ENCODE peak calls at places on chromosome 19, in nine cellular contexts. P is OCI-LY7, A is ascending aorta, O is heart right ventricle, H is Peyer's patch, B is psoas muscle, X is hepatocyte, K is cardiac muscle cell, L is right lobe of liver. V is an unnamed sample.

GRCh38 chr19:30097746-30098280 is 155.8 kb downstream of the URI1 start:
- DNase-seq in A (no peak), L (no peak), P (no peak), X (no peak), O (no peak), H (no peak), K (no peak), B (no peak), V (peak; percentile 23)

GRCh38 chr19:29882719-29883105 is 59.3 kb upstream of the URI1 start:
- DNase-seq in B (no peak), H (no peak), O (no peak), P (no peak), X (peak; percentile 2), K (no peak), L (no peak), A (peak; percentile 31), V (no peak)

GRCh38 chr19:19900124-19900523 is 622 bp upstream of the ZNF93 start:
- DNase-seq in K (peak; percentile 15), A (no peak), O (no peak), X (peak; percentile 17), L (no peak), B (no peak), P (no peak), H (no peak), V (no peak)

GRCh38 chr19:45897413-45897812 is 5.0 kb downstream of the MYPOP start:
- DNase-seq in B (no peak), K (no peak), A (no peak), P (no peak), X (no peak), L (no peak), O (no peak), H (no peak), V (no peak)

GRCh38 chr19:19657397-19657783 is 6.1 kb downstream of the ATP13A1 start:
- DNase-seq in B (no peak), K (no peak), P (no peak), X (no peak), L (no peak), A (no peak), H (no peak), O (no peak), V (no peak)

GRCh38 chr19:45496349-45496953 is 396 bp downstream of the RTN2 start:
- DNase-seq in A (no peak), X (peak; percentile 80), L (peak; percentile 64), P (no peak), O (peak; percentile 57), B (peak; percentile 49), K (peak; percentile 86), H (no peak), V (peak; percentile 76)

GRCh38 chr19:33405491-33406461 is 32.3 kb downstream of the CEBPG start:
- DNase-seq in B (no peak), L (peak; percentile 75), K (no peak), P (no peak), X (no peak), H (no peak), A (no peak), O (no peak), V (peak; percentile 62)

GRCh38 chr19:11658954-11659353 is 61.7 kb downstream of the ZNF627 start:
- DNase-seq in K (no peak), X (no peak), B (no peak), H (no peak), L (no peak), A (no peak), P (no peak), O (no peak), V (no peak)

GRCh38 chr19:28067882-28068281 is 1145.1 kb downstream of the UQCRFS1 start:
- DNase-seq in B (no peak), A (no peak), H (no peak), X (no peak), P (no peak), O (no peak), K (no peak), L (no peak), V (no peak)

GRCh38 chr19:19274146-19274545 is 1.0 kb upstream of the TM6SF2 start:
- DNase-seq in B (no peak), H (no peak), X (peak; percentile 8), O (no peak), K (no peak), L (no peak), A (no peak), P (no peak), V (no peak)

GRCh38 chr19:17579523-17580244 is 24.2 kb downstream of the COLGALT1 start:
- DNase-seq in H (peak; percentile 45), A (no peak), X (peak; percentile 46), P (peak; percentile 91), L (peak; percentile 52), O (peak; percentile 55), B (peak; percentile 51), K (peak; percentile 73), V (peak; percentile 81)

GRCh38 chr19:5020368-5020767 is 51.5 kb downstream of the KDM4B start:
- DNase-seq in L (no peak), A (no peak), O (no peak), B (no peak), P (no peak), H (no peak), K (no peak), X (no peak), V (no peak)

GRCh38 chr19:50794074-50794777 is 4.0 kb downstream of the ACP4 start:
- DNase-seq in H (no peak), X (peak; percentile 47), K (no peak), O (no peak), A (no peak), P (peak; percentile 62), B (no peak), L (no peak), V (no peak)

GRCh38 chr19:12723643-12724426 is at the start of gene TNPO2:
- DNase-seq in H (peak; percentile 57), L (peak; percentile 39), B (peak; percentile 53), K (peak; percentile 83), P (peak; percentile 82), X (peak; percentile 69), O (peak; percentile 55), A (peak; percentile 72), V (peak; percentile 75)

GRCh38 chr19:3061214-3062161 is 807 bp downstream of the TLE5 start:
- DNase-seq in L (peak; percentile 64), H (peak; percentile 80), K (peak; percentile 30), A (peak; percentile 76), B (peak; percentile 67), P (peak; percentile 83), X (peak; percentile 67), O (peak; percentile 78), V (peak; percentile 83)

GRCh38 chr19:49559443-49559842 is 20.9 kb downstream of the NOSIP start:
- DNase-seq in X (no peak), A (no peak), L (no peak), O (no peak), H (no peak), B (no peak), K (no peak), P (no peak), V (no peak)

GRCh38 chr19:49558591-49558990 is 21.8 kb downstream of the NOSIP start:
- DNase-seq in P (no peak), H (no peak), A (no peak), K (no peak), O (no peak), B (no peak), X (no peak), L (no peak), V (no peak)

GRCh38 chr19:49560358-49560900 is 19.9 kb downstream of the NOSIP start:
- DNase-seq in P (no peak), L (no peak), O (no peak), K (no peak), A (no peak), B (peak; percentile 42), H (peak; percentile 55), X (no peak), V (peak; percentile 73)

GRCh38 chr19:49557641-49558325 is 22.6 kb downstream of the NOSIP start:
- DNase-seq in K (no peak), X (no peak), H (no peak), B (no peak), L (no peak), A (no peak), O (no peak), P (no peak), V (no peak)

DNA sequence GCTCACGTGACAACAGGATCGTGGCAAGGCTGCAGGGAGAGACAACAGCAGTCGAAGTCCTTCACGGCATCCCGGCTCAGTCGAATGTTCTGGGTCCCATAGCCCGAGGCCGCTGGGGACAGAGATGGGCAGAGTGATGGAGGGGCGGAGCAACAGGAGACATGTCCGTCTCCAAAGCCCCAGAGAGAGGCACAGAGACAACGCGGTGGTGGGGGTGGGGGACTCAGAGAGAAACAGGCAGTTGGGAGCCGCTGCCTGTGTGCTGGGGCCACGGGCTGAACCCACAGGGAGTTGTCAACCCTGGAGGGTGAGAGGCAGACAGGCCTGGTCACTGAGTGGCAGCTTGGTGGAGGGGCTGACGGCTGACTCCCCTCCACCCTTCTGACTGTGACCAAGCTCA is 20.4 kb downstream of the NOSIP start:
- DNase-seq in L (no peak), X (no peak), H (no peak), O (peak; percentile 34), K (no peak), A (no peak), P (no peak), B (no peak), V (no peak)
- H3K27ac ChIP-seq in L (no peak overlapping the region), X (no peak overlapping the region), H (peak overlapping the region; percentile 95), O (peak overlapping the region; percentile 44), K (no peak overlapping the region), A (no peak overlapping the region), P (no peak overlapping the region), B (peak overlapping the region; percentile 82), V (peak overlapping the region; percentile 11)

GRCh38 chr19:55112781-55113569 is 4.5 kb downstream of the PPP1R12C start:
- DNase-seq in A (no peak), H (peak; percentile 43), P (peak; percentile 87), K (no peak), O (no peak), B (no peak), L (no peak), X (peak; percentile 36), V (peak; percentile 60)
- TF ChIP-seq CTCF in A (no peak), H (no peak), P (peak; percentile 79), K (no peak), O (no peak), B (no peak), L (no peak), X (no peak), V (no peak)

GRCh38 chr19:10554760-10555612 is 10.8 kb downstream of the KRI1 start:
- DNase-seq in P (no peak), K (no peak), B (no peak), O (no peak), X (no peak), H (no peak), L (no peak), A (no peak), V (no peak)
- H3K27ac ChIP-seq in P (peak overlapping the region; percentile 88), K (peak overlapping the region; percentile 60), B (no peak overlapping the region), O (no peak overlapping the region), X (no peak overlapping the region), H (peak overlapping the region; percentile 42), L (no peak overlapping the region), A (no peak overlapping the region), V (no peak overlapping the region)

GRCh38 chr19:21483589-21484170 is 21.7 kb upstream of the ZNF429 start:
- DNase-seq in L (no peak), B (peak; percentile 43), P (peak; percentile 28), O (peak; percentile 76), A (peak; percentile 69), X (no peak), H (peak; percentile 28), K (peak; percentile 37), V (peak; percentile 79)

GRCh38 chr19:21484631-21485030 is 20.8 kb upstream of the ZNF429 start:
- DNase-seq in A (no peak), K (no peak), O (no peak), L (no peak), B (no peak), P (no peak), X (no peak), H (no peak), V (no peak)

GRCh38 chr19:21487969-21488368 is 17.4 kb upstream of the ZNF429 start:
- DNase-seq in K (no peak), O (no peak), P (no peak), H (no peak), B (no peak), X (no peak), L (no peak), A (no peak), V (no peak)

GRCh38 chr19:21482863-21483276 is 22.5 kb upstream of the ZNF429 start:
- DNase-seq in O (peak; percentile 68), B (peak; percentile 49), H (peak; percentile 23), P (peak; percentile 44), A (peak; percentile 88), X (peak; percentile 23), L (peak; percentile 29), K (peak; percentile 55), V (peak; percentile 83)
- TF ChIP-seq CTCF in O (peak; percentile 78), B (peak; percentile 63), H (peak; percentile 26), P (peak; percentile 83), A (peak; percentile 76), X (peak; percentile 48), L (peak; percentile 55), K (peak; percentile 47), V (peak; percentile 93)

V was measured in upper lobe of right lung.